ENCODE peak calls at places on chromosomes 4 and X, in four cellular contexts. B is IMR-90, G is left lung, T is right lobe of liver. M is an unnamed sample.

GRCh38 chr4:155559915-155560314 is 106.7 kb upstream of the GUCY1A1 start:
- DNase-seq in T (no peak), G (no peak), B (peak; percentile 74), M (no peak)

GRCh38 chr4:109719604-109720003 is 10.3 kb downstream of the PLA2G12A start:
- DNase-seq in G (no peak), T (no peak), B (no peak), M (no peak)

GRCh38 chrX:20028588-20028987 is 37.7 kb upstream of the BCLAF3 start:
- DNase-seq in B (no peak), T (no peak), G (no peak), M (no peak)

GRCh38 chr4:176753049-176753448 is 39.7 kb downstream of the VEGFC start:
- DNase-seq in B (peak; percentile 95), G (no peak), T (no peak), M (no peak)

GRCh38 chr4:115357767-115358166 is 244.3 kb upstream of the NDST4 start:
- DNase-seq in B (no peak), G (no peak), T (no peak), M (no peak)

GRCh38 chr4:56990109-56990508 is 11.4 kb downstream of the POLR2B start:
- DNase-seq in G (no peak), T (no peak), B (peak; percentile 79), M (no peak)

GRCh38 chrX:41033299-41033698 is 51.9 kb upstream of the USP9X start:
- DNase-seq in G (no peak), B (no peak), T (no peak), M (no peak)

GRCh38 chrX:150361070-150361776 is 1.9 kb upstream of the MAMLD1 start:
- DNase-seq in G (peak; percentile 47), T (peak; percentile 57), B (peak; percentile 26), M (peak; percentile 63)

GRCh38 chr4:72997409-72997808 is 72.1 kb downstream of the COX18 start:
- DNase-seq in G (peak; percentile 50), T (no peak), B (peak; percentile 11), M (peak; percentile 66)

GRCh38 chrX:39653656-39654055 is 444.1 kb downstream of the BCOR start:
- DNase-seq in T (no peak), G (no peak), B (no peak), M (no peak)

GRCh38 chr4:10107111-10108091 is 9.2 kb downstream of the WDR1 start:
- DNase-seq in T (no peak), G (peak; percentile 56), B (peak; percentile 28), M (no peak)

GRCh38 chrX:153400146-153401132 is 711 bp downstream of the PNMA6E start:
- DNase-seq in T (no peak), G (peak; percentile 84), B (no peak), M (peak; percentile 76)

GRCh38 chr4:142845293-142846070 is 619 bp downstream of the INPP4B start:
- DNase-seq in T (peak; percentile 53), G (peak; percentile 75), B (no peak), M (peak; percentile 59)

GRCh38 chr4:29756966-29757365 is 963.2 kb upstream of the PCDH7 start:
- DNase-seq in B (no peak), G (no peak), T (no peak), M (no peak)

GRCh38 chr4:169225058-169225751 is 45.6 kb downstream of the SH3RF1 start:
- DNase-seq in B (peak; percentile 98), G (no peak), T (no peak), M (no peak)

GRCh38 chr4:165621983-165622382 is 243.2 kb downstream of the CPE start:
- DNase-seq in B (no peak), G (no peak), T (no peak), M (no peak)

GRCh38 chr4:71262161-71262560 is 76.7 kb upstream of the SLC4A4 start:
- DNase-seq in B (peak; percentile 62), T (no peak), G (no peak), M (no peak)

GRCh38 chr4:108173599-108174057 is 4.9 kb upstream of the LEF1 start:
- DNase-seq in B (no peak), T (no peak), G (no peak), M (no peak)
- H3K4me1 ChIP-seq in B (peaks cover 2% of the 10 kb centered on the region), T (no peaks in the 10 kb centered on the region), G (peaks cover 17% of the 10 kb centered on the region), M (peaks cover 10% of the 10 kb centered on the region)

GRCh38 chr4:40316333-40316781 is 18.8 kb upstream of the CHRNA9 start:
- DNase-seq in B (peak; percentile 93), T (no peak), G (no peak), M (no peak)
- H3K4me1 ChIP-seq in B (peaks cover 5% of the 10 kb centered on the region), T (no peaks in the 10 kb centered on the region), G (peaks cover 4% of the 10 kb centered on the region), M (peaks cover 7% of the 10 kb centered on the region)

GRCh38 chr4:86974481-86975050 is 39.8 kb downstream of the AFF1 start:
- DNase-seq in T (no peak), B (no peak), G (no peak), M (no peak)
- H3K4me1 ChIP-seq in T (no peaks in the 10 kb centered on the region), B (peaks cover 3% of the 10 kb centered on the region), G (peaks cover 11% of the 10 kb centered on the region), M (peaks cover 27% of the 10 kb centered on the region)

DNA sequence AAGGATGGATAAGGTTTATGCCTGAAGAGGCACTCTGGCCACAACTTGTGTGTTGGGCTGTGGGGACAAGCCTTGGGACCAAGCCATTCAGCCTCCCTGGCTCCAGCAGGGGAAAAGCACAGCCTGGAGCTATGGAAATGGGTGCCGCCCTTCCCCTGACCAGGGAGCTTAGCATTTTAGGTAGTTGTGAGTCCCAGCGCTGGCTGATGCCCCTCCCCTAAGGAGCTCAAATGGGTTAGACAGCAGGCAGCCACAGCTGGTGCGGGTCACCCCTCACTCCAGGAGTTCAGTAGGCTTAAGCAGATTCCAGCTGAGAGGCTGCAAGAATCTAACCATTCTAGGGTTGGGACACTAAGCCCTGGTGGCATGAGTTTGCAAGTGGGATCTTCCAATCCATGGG is 172.9 kb downstream of the KCNIP4 start:
- DNase-seq in T (no peak), B (no peak), G (no peak), M (no peak)
- H3K4me1 ChIP-seq in T (no peaks in the 10 kb centered on the region), B (no peaks in the 10 kb centered on the region), G (no peaks in the 10 kb centered on the region), M (no peaks in the 10 kb centered on the region)

GRCh38 chr4:174450051-174450450 is 72.2 kb downstream of the HPGD start:
- DNase-seq in G (no peak), B (no peak), T (no peak), M (no peak)
- H3K4me1 ChIP-seq in G (no peaks in the 10 kb centered on the region), B (no peaks in the 10 kb centered on the region), T (no peaks in the 10 kb centered on the region), M (no peaks in the 10 kb centered on the region)

GRCh38 chr4:128159967-128160366 is 98.9 kb downstream of the LARP1B start:
- DNase-seq in G (no peak), B (peak; percentile 97), T (no peak), M (no peak)
- H3K4me1 ChIP-seq in G (no peaks in the 10 kb centered on the region), B (peaks cover 14% of the 10 kb centered on the region), T (peaks cover 3% of the 10 kb centered on the region), M (no peaks in the 10 kb centered on the region)

GRCh38 chrX:65695849-65696248 is 28.4 kb downstream of the MSN start:
- DNase-seq in T (no peak), G (no peak), B (no peak), M (no peak)
- H3K4me1 ChIP-seq in T (no peaks in the 10 kb centered on the region), G (peaks cover 16% of the 10 kb centered on the region), B (peaks cover 16% of the 10 kb centered on the region), M (peaks cover 56% of the 10 kb centered on the region)

DNA sequence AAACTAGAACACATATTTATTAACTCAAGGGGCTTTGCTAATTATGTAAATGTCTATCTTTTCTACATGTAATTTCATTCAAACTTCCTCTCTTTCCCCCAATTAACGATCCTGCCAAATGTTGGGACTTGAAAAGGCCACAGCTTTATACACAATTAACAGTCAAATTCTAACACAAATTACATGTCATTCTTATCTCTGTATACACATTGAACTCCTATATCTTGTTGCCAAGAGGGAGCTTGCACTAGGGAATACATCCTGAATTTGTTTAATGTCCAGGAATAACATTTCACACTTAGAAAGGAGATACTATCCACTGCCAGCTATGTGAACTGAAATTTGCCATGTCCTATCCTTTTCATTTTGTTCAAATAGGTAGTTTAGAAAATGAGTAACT is 38.9 kb upstream of the MAB21L2 start:
- DNase-seq in B (no peak), G (no peak), T (no peak), M (no peak)
- H3K4me1 ChIP-seq in B (no peaks in the 10 kb centered on the region), G (no peaks in the 10 kb centered on the region), T (no peaks in the 10 kb centered on the region), M (no peaks in the 10 kb centered on the region)

DNA sequence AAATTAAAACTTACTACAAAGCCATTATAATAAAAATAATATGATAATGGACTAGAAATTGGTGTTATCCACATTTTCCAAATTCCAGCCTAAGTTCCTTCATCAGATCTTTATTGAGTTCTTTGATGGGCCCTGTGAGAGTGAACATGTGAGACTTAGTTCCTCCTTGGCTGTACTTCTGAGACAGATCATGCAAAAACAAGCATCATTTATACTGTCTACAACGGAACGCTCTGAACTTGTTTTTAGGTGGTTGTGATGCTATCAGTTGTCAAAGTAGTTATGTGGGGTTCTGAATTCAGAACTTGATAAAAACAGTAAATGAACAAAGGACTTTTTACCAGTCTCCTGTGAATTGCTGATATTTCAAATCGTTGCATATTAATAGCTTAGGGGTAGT is 48.9 kb downstream of the JADE3 start:
- DNase-seq in T (no peak), B (no peak), G (no peak), M (no peak)
- H3K4me1 ChIP-seq in T (no peaks in the 10 kb centered on the region), B (peaks cover 4% of the 10 kb centered on the region), G (no peaks in the 10 kb centered on the region), M (no peaks in the 10 kb centered on the region)

GRCh38 chrX:12972867-12973560 is 1.9 kb upstream of the TMSB4X start:
- DNase-seq in B (no peak), G (no peak), T (no peak), M (no peak)

GRCh38 chrX:12967711-12968465 is 7.0 kb upstream of the TMSB4X start:
- DNase-seq in T (no peak), G (no peak), B (no peak), M (no peak)

GRCh38 chrX:12972239-12972638 is 2.7 kb upstream of the TMSB4X start:
- DNase-seq in T (no peak), G (no peak), B (no peak), M (no peak)

GRCh38 chrX:12971282-12972003 is 3.5 kb upstream of the TMSB4X start:
- DNase-seq in G (no peak), T (no peak), B (no peak), M (peak; percentile 65)

DNA sequence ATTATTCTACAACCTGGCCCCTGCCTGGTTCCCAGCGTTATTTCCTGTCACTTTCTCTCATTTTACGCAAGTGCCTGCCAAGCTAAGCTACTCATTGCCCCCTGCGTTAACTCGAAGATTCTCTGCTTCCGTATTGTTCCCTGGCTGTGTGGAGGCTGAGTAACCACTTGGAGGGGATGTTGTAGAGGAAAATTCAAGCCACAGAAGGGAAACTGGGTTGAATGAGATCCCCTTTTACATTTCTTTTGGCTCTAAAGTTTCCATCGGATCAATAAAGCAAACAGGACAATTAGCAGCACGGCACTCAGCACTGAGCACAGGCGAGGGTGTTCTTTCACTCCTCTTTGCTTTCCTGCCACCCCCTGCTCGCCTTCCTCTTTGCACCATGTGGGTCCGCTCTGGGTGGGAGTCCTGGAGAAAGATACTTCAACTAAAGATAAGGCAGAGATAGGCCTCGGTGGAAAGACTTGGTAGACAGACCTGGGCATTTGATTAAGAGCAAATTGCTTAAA is 4.2 kb upstream of the TMSB4X start:
- DNase-seq in T (no peak), G (no peak), B (peak; percentile 75), M (no peak)
- H3K4me1 ChIP-seq in T (no peaks in the 10 kb centered on the region), G (no peaks in the 10 kb centered on the region), B (peaks cover 2% of the 10 kb centered on the region), M (peaks cover 6% of the 10 kb centered on the region)

M was measured in upper lobe of right lung.